ENCODE peak calls at places on chromosomes 1 and 21, in six cellular contexts. U is WERI-Rb-1, B is GM12865, I is fibroblast of lung, X is heart right ventricle, Q is foreskin fibroblast. W is an unnamed sample.
A peak's percentile ranks its signal among the peaks of the same experiment; 100 is the strongest.

GRCh38 chr1:242008788-242009500 is 10.0 kb upstream of the MAP1LC3C start:
- DNase-seq in U (no peak), B (no peak), I (no peak), X (no peak), Q (no peak), W (no peak)

GRCh38 chr1:213874789-213875188 is 113.0 kb upstream of the PROX1 start:
- DNase-seq in U (no peak), B (no peak), I (no peak), X (no peak), Q (no peak), W (no peak)

GRCh38 chr1:85240174-85240601 is 19.3 kb downstream of the C1orf52 start:
- DNase-seq in U (no peak), B (peak; percentile 41), I (peak; percentile 35), X (peak; percentile 17), Q (no peak), W (peak; percentile 9)

GRCh38 chr1:44640178-44640865 is 34.0 kb downstream of the TMEM53 start:
- DNase-seq in U (peak; percentile 93), B (no peak), I (no peak), X (no peak), Q (no peak), W (no peak)

GRCh38 chr21:32383812-32384211 is 9.0 kb downstream of the URB1 start:
- DNase-seq in U (no peak), B (no peak), I (no peak), X (no peak), Q (no peak), W (no peak)

GRCh38 chr1:150562384-150563339 is 13.5 kb downstream of the ADAMTSL4 start:
- DNase-seq in U (no peak), B (peak; percentile 99), I (no peak), X (no peak), Q (no peak), W (peak; percentile 99)

GRCh38 chr1:215111916-215112315 is 29.4 kb downstream of the KCNK2 start:
- DNase-seq in U (no peak), B (no peak), I (no peak), X (no peak), Q (no peak), W (no peak)

GRCh38 chr1:30847358-30847972 is 61.1 kb downstream of the SDC3 start:
- DNase-seq in U (no peak), B (no peak), I (peak; percentile 65), X (peak; percentile 83), Q (no peak), W (no peak)

GRCh38 chr1:48931571-48932251 is 155.0 kb upstream of the BEND5 start:
- DNase-seq in U (no peak), B (no peak), I (no peak), X (no peak), Q (no peak), W (no peak)

GRCh38 chr1:116323419-116323987 is 49.5 kb upstream of the ATP1A1 start:
- DNase-seq in U (no peak), B (no peak), I (no peak), X (no peak), Q (no peak), W (no peak)

GRCh38 chr1:244052011-244052727 is 1.1 kb downstream of the ZBTB18 start:
- DNase-seq in U (peak; percentile 91), B (no peak), I (no peak), X (no peak), Q (no peak), W (no peak)

GRCh38 chr1:39409055-39409816 is 82.2 kb upstream of the BMP8A start:
- DNase-seq in U (no peak), B (no peak), I (peak; percentile 72), X (peak; percentile 58), Q (peak; percentile 80), W (no peak)

GRCh38 chr1:64847666-64848065 is 102.8 kb downstream of the RAVER2 start:
- DNase-seq in U (no peak), B (no peak), I (no peak), X (no peak), Q (no peak), W (no peak)

GRCh38 chr1:234862944-234863515 is 253.1 kb upstream of the IRF2BP2 start:
- DNase-seq in U (no peak), B (no peak), I (peak; percentile 66), X (peak; percentile 76), Q (peak; percentile 69), W (no peak)

GRCh38 chr1:109627692-109628399 is 8.2 kb downstream of the AMPD2 start:
- DNase-seq in U (no peak), B (no peak), I (no peak), X (no peak), Q (no peak), W (no peak)

GRCh38 chr21:17732306-17732705 is 86.8 kb downstream of the C21orf91 start:
- DNase-seq in U (no peak), B (no peak), I (no peak), X (no peak), Q (no peak), W (no peak)

GRCh38 chr1:28526886-28527285 is 21.0 kb downstream of the RCC1 start:
- DNase-seq in U (no peak), B (no peak), I (no peak), X (no peak), Q (no peak), W (no peak)

GRCh38 chr1:18583326-18583941 is 47.2 kb upstream of the PAX7 start:
- DNase-seq in U (peak; percentile 26), B (no peak), I (no peak), X (peak; percentile 48), Q (no peak), W (no peak)

GRCh38 chr1:150976879-150977694 is 2.5 kb upstream of the CERS2 start:
- DNase-seq in U (no peak), B (peak; percentile 36), I (no peak), X (peak; percentile 79), Q (peak; percentile 67), W (peak; percentile 67)

GRCh38 chr1:112798293-112798692 is 83.2 kb upstream of the PPM1J start:
- DNase-seq in U (peak; percentile 92), B (no peak), I (no peak), X (no peak), Q (no peak), W (no peak)

GRCh38 chr1:17672226-17672625 is 82.9 kb upstream of the ACTL8 start:
- DNase-seq in U (no peak), B (no peak), I (no peak), X (no peak), Q (no peak), W (peak; percentile 75)

GRCh38 chr1:54227091-54227602 is 27.2 kb downstream of the MRPL37 start:
- DNase-seq in U (no peak), B (no peak), I (peak; percentile 54), X (no peak), Q (peak; percentile 51), W (no peak)

GRCh38 chr1:241641748-241642592 is 1.8 kb upstream of the CHML start:
- DNase-seq in U (no peak), B (no peak), I (peak; percentile 71), X (no peak), Q (peak; percentile 63), W (no peak)

GRCh38 chr1:186984959-186985358 is 156.2 kb downstream of the PLA2G4A start:
- DNase-seq in U (no peak), B (no peak), I (no peak), X (no peak), Q (no peak), W (no peak)

GRCh38 chr1:165595561-165595960 is 35.5 kb upstream of the MGST3 start:
- DNase-seq in U (no peak), B (no peak), I (peak; percentile 67), X (no peak), Q (peak; percentile 34), W (no peak)

GRCh38 chr1:201982082-201982922 is at the start of gene RNPEP:
- DNase-seq in U (peak; percentile 94), B (peak; percentile 66), I (peak; percentile 56), X (peak; percentile 85), Q (peak; percentile 63), W (peak; percentile 66)

GRCh38 chr1:210089848-210090247 is 142.7 kb upstream of the SERTAD4 start:
- DNase-seq in U (no peak), B (peak; percentile 8), I (no peak), X (no peak), Q (no peak), W (no peak)

DNA sequence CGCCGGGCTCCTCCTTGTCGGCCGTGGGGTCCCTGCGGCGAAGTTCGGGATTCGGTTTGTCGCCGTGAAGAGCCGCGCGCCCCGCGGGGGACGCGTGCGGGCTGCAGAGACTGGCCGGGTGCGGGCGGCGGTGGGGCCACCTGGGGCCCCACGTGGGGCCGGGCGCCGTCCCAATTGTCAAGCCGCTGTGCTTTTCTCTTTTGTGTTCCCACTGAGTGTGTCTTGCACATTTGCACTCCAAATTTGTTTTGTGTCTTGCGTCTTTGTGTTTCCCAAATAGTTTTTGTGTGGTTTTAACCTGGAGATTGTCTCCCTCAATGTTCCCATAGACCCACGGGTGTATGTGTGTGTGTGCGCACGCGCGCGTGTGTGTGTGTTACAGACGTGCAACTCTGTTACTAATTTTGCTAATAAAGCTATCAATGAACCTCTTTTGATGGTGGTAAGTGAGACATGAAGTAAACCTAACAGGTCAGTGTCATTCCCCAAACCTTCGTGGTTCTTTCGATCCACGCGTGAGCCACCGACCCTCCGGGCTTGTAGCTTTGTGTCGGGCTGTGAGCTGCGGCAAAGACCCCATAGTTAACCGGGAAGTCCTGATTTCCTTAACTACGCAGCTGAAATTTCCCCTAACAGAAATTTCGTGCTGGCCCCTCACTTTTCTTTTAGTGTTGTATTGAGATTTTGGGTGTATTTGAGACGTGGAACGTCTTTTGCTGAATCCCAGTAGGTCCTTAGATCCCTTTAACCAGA is 709 bp downstream of the PRDM2 start:
- DNase-seq in U (peak; percentile 21), B (peak; percentile 64), I (peak; percentile 46), X (peak; percentile 41), Q (no peak), W (peak; percentile 67)
- H3K4me3 ChIP-seq in U (peak overlapping the region; percentile 38), B (peak overlapping the region; percentile 98), I (peak overlapping the region; percentile 75), X (peak overlapping the region; percentile 72), Q (peak overlapping the region; percentile 69), W (peak overlapping the region; percentile 84)

GRCh38 chr1:162252209-162252608 is 124.4 kb downstream of the SPATA46 start:
- DNase-seq in U (no peak), B (no peak), I (no peak), X (no peak), Q (no peak), W (no peak)

GRCh38 chr1:162248854-162249535 is 127.7 kb downstream of the SPATA46 start:
- DNase-seq in U (no peak), B (no peak), I (no peak), X (no peak), Q (no peak), W (no peak)

GRCh38 chr1:162250004-162250730 is 126.5 kb downstream of the SPATA46 start:
- DNase-seq in U (no peak), B (no peak), I (no peak), X (no peak), Q (no peak), W (no peak)

GRCh38 chr1:162253790-162254189 is 122.9 kb downstream of the SPATA46 start:
- DNase-seq in U (no peak), B (no peak), I (no peak), X (no peak), Q (no peak), W (no peak)

GRCh38 chr1:162251102-162251501 is 125.6 kb downstream of the SPATA46 start:
- DNase-seq in U (no peak), B (no peak), I (no peak), X (no peak), Q (no peak), W (no peak)
- H3K4me3 ChIP-seq in U (no peak overlapping the region), B (no peak overlapping the region), I (no peak overlapping the region), X (no peak overlapping the region), Q (no peak overlapping the region), W (no peak overlapping the region)

GRCh38 chr21:16418663-16419062 is 688.9 kb downstream of the USP25 start:
- DNase-seq in U (no peak), B (no peak), I (no peak), X (no peak), Q (no peak), W (no peak)
- H3K4me3 ChIP-seq in U (no peak overlapping the region), B (no peak overlapping the region), I (no peak overlapping the region), X (peak overlapping the region; percentile 58), Q (no peak overlapping the region), W (no peak overlapping the region)

GRCh38 chr1:233605205-233605604 is 8.7 kb upstream of the KCNK1 start:
- DNase-seq in U (no peak), B (no peak), I (no peak), X (no peak), Q (no peak), W (no peak)
- H3K4me3 ChIP-seq in U (no peak overlapping the region), B (no peak overlapping the region), I (no peak overlapping the region), X (no peak overlapping the region), Q (no peak overlapping the region), W (no peak overlapping the region)

W was measured in OCI-LY7.